ENCODE peak calls at places on chromosomes 11 and 22, in nine cellular contexts. Q is AG08395; I is A549; R is A172; T is naive thymus-derived CD4-positive, alpha-beta T cell; D is left cardiac atrium; G is body of pancreas; B is EL; X is stimulated activated naive CD8-positive, alpha-beta T cell treated with anti-CD3 and anti-CD28 coated beads, Interleukin-15, Interleukin-2, amounts not matched to agents 100 U/mL and 50 U/mL, for 24 hours. K is an unnamed sample.
A peak's percentile ranks its signal among the peaks of the same experiment; 100 is the strongest.

GRCh38 chr11:14358729-14359439 is at the start of gene RRAS2:
- DNase-seq in R (peak; percentile 53), I (peak; percentile 78), T (peak; percentile 71), D (peak; percentile 85), B (peak; percentile 81), G (peak; percentile 78), X (peak; percentile 83), Q (peak; percentile 72), K (peak; percentile 85)

GRCh38 chr11:46970913-46971625 is 34.5 kb downstream of the CSTPP1 start:
- DNase-seq in I (no peak), Q (no peak), D (no peak), T (no peak), G (no peak), B (no peak), X (no peak), R (no peak), K (no peak)

GRCh38 chr22:42450862-42451261 is 18.7 kb upstream of the NFAM1 start:
- DNase-seq in B (no peak), R (no peak), T (no peak), Q (no peak), I (no peak), D (no peak), X (no peak), G (no peak), K (no peak)

GRCh38 chr11:57357827-57358226 is 19.7 kb downstream of the P2RX3 start:
- DNase-seq in I (no peak), D (no peak), X (no peak), B (no peak), R (no peak), G (no peak), T (no peak), Q (peak; percentile 29), K (no peak)

GRCh38 chr11:120883404-120884135 is 140.3 kb upstream of the TBCEL start:
- DNase-seq in R (peak; percentile 1), T (no peak), B (peak; percentile 9), X (no peak), I (no peak), D (peak; percentile 81), Q (peak; percentile 78), G (peak; percentile 6), K (no peak)

GRCh38 chr11:17602105-17603001 is 55.3 kb downstream of the OTOG start:
- DNase-seq in D (no peak), Q (no peak), B (no peak), R (no peak), G (no peak), I (no peak), T (no peak), X (no peak), K (no peak)

GRCh38 chr11:69601346-69601975 is 39.5 kb upstream of the CCND1 start:
- DNase-seq in G (no peak), D (no peak), R (no peak), X (no peak), B (no peak), Q (no peak), I (no peak), T (no peak), K (no peak)

GRCh38 chr22:23913661-23914353 is 19.6 kb downstream of the MIF start:
- DNase-seq in I (no peak), X (peak; percentile 100), R (peak; percentile 94), T (peak; percentile 94), G (peak; percentile 100), B (peak; percentile 100), Q (peak; percentile 99), D (peak; percentile 100), K (peak; percentile 100)

GRCh38 chr11:27218498-27219038 is 144.4 kb downstream of the CCDC34 start:
- DNase-seq in Q (peak; percentile 91), D (no peak), I (peak; percentile 60), T (no peak), G (no peak), X (no peak), R (peak; percentile 86), B (peak; percentile 95), K (no peak)

GRCh38 chr11:2927851-2928604 is 1.2 kb downstream of the PHLDA2 start:
- DNase-seq in R (peak; percentile 67), G (no peak), T (no peak), I (peak; percentile 51), X (no peak), Q (peak; percentile 48), D (peak; percentile 20), B (peak; percentile 59), K (peak; percentile 40)

GRCh38 chr11:93532285-93532789 is 10.9 kb downstream of the SMCO4 start:
- DNase-seq in G (no peak), B (peak; percentile 18), T (no peak), I (no peak), Q (no peak), D (no peak), X (no peak), R (no peak), K (peak; percentile 29)

GRCh38 chr11:123231263-123231662 is 36.2 kb upstream of the CLMP start:
- DNase-seq in B (peak; percentile 89), D (no peak), Q (peak; percentile 85), R (no peak), I (peak; percentile 72), X (no peak), T (no peak), G (no peak), K (no peak)

GRCh38 chr22:29431986-29432385 is 6.4 kb upstream of the RFPL1 start:
- DNase-seq in X (no peak), B (no peak), R (no peak), D (no peak), Q (no peak), G (no peak), T (no peak), I (no peak), K (no peak)

GRCh38 chr11:14537134-14537599 is 17.0 kb upstream of the PSMA1 start:
- DNase-seq in D (no peak), G (peak; percentile 53), X (peak; percentile 45), R (peak; percentile 35), I (peak; percentile 44), B (peak; percentile 17), T (no peak), Q (peak; percentile 48), K (peak; percentile 66)

GRCh38 chr22:17917490-17917983 is 106.8 kb downstream of the MICAL3 start:
- DNase-seq in D (peak; percentile 72), T (no peak), B (no peak), R (peak; percentile 22), Q (no peak), G (no peak), X (no peak), I (no peak), K (peak; percentile 42)

GRCh38 chr11:70486026-70486415 is 87.7 kb downstream of the CTTN start:
- DNase-seq in D (no peak), R (no peak), X (no peak), B (no peak), Q (no peak), I (no peak), G (no peak), T (no peak), K (no peak)

GRCh38 chr22:50243704-50244419 is 961 bp downstream of the TUBGCP6 start:
- DNase-seq in B (no peak), D (no peak), I (no peak), G (no peak), T (no peak), X (no peak), R (no peak), Q (no peak), K (no peak)

GRCh38 chr11:59983212-59983611 is 19.4 kb downstream of the OOSP4A start:
- DNase-seq in I (no peak), G (no peak), X (no peak), Q (no peak), R (no peak), D (no peak), B (no peak), T (no peak), K (no peak)

GRCh38 chr11:101567086-101567485 is 16.7 kb downstream of the TRPC6 start:
- DNase-seq in I (no peak), T (no peak), R (no peak), G (no peak), D (no peak), Q (no peak), B (no peak), X (no peak), K (no peak)

GRCh38 chr11:101439488-101439887 is 144.3 kb downstream of the TRPC6 start:
- DNase-seq in G (no peak), Q (no peak), D (no peak), T (no peak), B (no peak), X (no peak), R (no peak), I (no peak), K (no peak)

GRCh38 chr11:26753738-26754504 is 32.1 kb upstream of the SLC5A12 start:
- DNase-seq in B (peak; percentile 67), X (no peak), D (peak; percentile 38), R (peak; percentile 68), G (peak; percentile 63), I (peak; percentile 62), T (no peak), Q (peak; percentile 76), K (no peak)

GRCh38 chr11:118618115-118618990 is 10.9 kb downstream of the PHLDB1 start:
- DNase-seq in D (peak; percentile 88), R (peak; percentile 42), T (no peak), G (peak; percentile 43), B (peak; percentile 70), X (no peak), I (no peak), Q (peak; percentile 69), K (no peak)

GRCh38 chr11:106409681-106410080 is 332.2 kb downstream of the AASDHPPT start:
- DNase-seq in I (no peak), X (no peak), T (no peak), D (no peak), Q (no peak), B (no peak), G (no peak), R (no peak), K (no peak)

GRCh38 chr11:2077061-2077802 is 62.0 kb downstream of the IGF2 start:
- DNase-seq in R (peak; percentile 90), B (peak; percentile 68), D (no peak), G (peak; percentile 27), X (peak; percentile 33), Q (peak; percentile 73), I (peak; percentile 88), T (no peak), K (no peak)

GRCh38 chr11:67025750-67026149 is 2.8 kb downstream of the SYT12 start:
- DNase-seq in X (no peak), Q (no peak), G (no peak), I (no peak), R (no peak), T (no peak), D (no peak), B (no peak), K (no peak)

GRCh38 chr11:122895591-122895990 is 13.0 kb downstream of the JHY start:
- DNase-seq in T (no peak), X (no peak), R (no peak), G (no peak), D (no peak), I (no peak), B (no peak), Q (no peak), K (no peak)